ENCODE peak calls at places on chromosomes 7 and 10, in four cellular contexts. G is WTC11, I is K562, V is HepG2. H is an unnamed sample.

GRCh38 chr10:78550716-78551115 is 517.1 kb downstream of the RPS24 start:
- DNase-seq in G (no peak), I (no peak), V (peak), H (no peak)

GRCh38 chr10:86362566-86363183 is 3.9 kb downstream of the GRID1 start:
- DNase-seq in G (no peak), I (no peak), V (no peak), H (no peak)

GRCh38 chr7:92731327-92732063 is 104.9 kb downstream of the CDK6 start:
- DNase-seq in G (no peak), I (no peak), V (no peak), H (no peak)

GRCh38 chr7:97024209-97025129 is at the start of gene DLX5:
- DNase-seq in G (peak), I (no peak), V (peak), H (peak)

GRCh38 chr10:78304091-78305045 is 270.7 kb downstream of the RPS24 start:
- DNase-seq in G (no peak), I (no peak), V (no peak), H (no peak)

GRCh38 chr7:88665892-88666514 is 93.5 kb upstream of the ZNF804B start:
- DNase-seq in G (no peak), I (peak), V (no peak), H (no peak)

GRCh38 chr10:124378817-124379510 is 39.8 kb downstream of the OAT start:
- DNase-seq in G (no peak), I (no peak), V (no peak), H (peak)

GRCh38 chr10:82811621-82812020 is 936.6 kb downstream of the NRG3 start:
- DNase-seq in G (peak), I (no peak), V (no peak), H (peak)

GRCh38 chr7:139034336-139034735 is 1.5 kb downstream of the ZC3HAV1L start:
- DNase-seq in G (no peak), I (no peak), V (no peak), H (no peak)

GRCh38 chr10:61438141-61438984 is 14.8 kb downstream of the TMEM26 start:
- DNase-seq in G (no peak), I (no peak), V (no peak), H (no peak)

GRCh38 chr10:91758303-91759146 is 39.7 kb upstream of the TNKS2 start:
- DNase-seq in G (no peak), I (peak), V (peak), H (peak)

GRCh38 chr10:6877351-6878066 is 297.4 kb upstream of the PRKCQ start:
- DNase-seq in G (no peak), I (no peak), V (no peak), H (no peak)

GRCh38 chr7:2336626-2337025 is 18.0 kb upstream of the EIF3B start:
- DNase-seq in G (no peak), I (no peak), V (no peak), H (no peak)

GRCh38 chr7:133931053-133931452 is 196.1 kb upstream of the LRGUK start:
- DNase-seq in G (no peak), I (no peak), V (no peak), H (no peak)

GRCh38 chr7:140645166-140645565 is 4.6 kb upstream of the DENND2A start:
- DNase-seq in G (peak), I (peak), V (no peak), H (peak)

GRCh38 chr10:9294132-9294663 is 1239.7 kb downstream of the GATA3 start:
- DNase-seq in G (no peak), I (no peak), V (no peak), H (no peak)

GRCh38 chr10:18179901-18180300 is 39.7 kb downstream of the CACNB2 start:
- DNase-seq in G (no peak), I (no peak), V (no peak), H (no peak)

GRCh38 chr10:5071411-5072198 is 22.6 kb upstream of the AKR1C3 start:
- DNase-seq in G (no peak), I (peak), V (peak), H (no peak)

GRCh38 chr10:115624448-115624847 is 531.3 kb downstream of the ATRNL1 start:
- DNase-seq in G (no peak), I (no peak), V (peak), H (no peak)

GRCh38 chr7:33310546-33310945 is 181.2 kb downstream of the BBS9 start:
- DNase-seq in G (no peak), I (no peak), V (no peak), H (no peak)

GRCh38 chr7:121547341-121548092 is 151.4 kb upstream of the FAM3C start:
- DNase-seq in G (no peak), I (peak), V (peak), H (peak)

GRCh38 chr7:158587425-158588084 is at the start of gene PTPRN2:
- DNase-seq in G (peak), I (peak), V (no peak), H (peak)

GRCh38 chr7:40881405-40881926 is 746.7 kb downstream of the SUGCT start:
- DNase-seq in G (no peak), I (no peak), V (no peak), H (no peak)

GRCh38 chr7:17665029-17665428 is 275.3 kb downstream of the SNX13 start:
- DNase-seq in G (no peak), I (no peak), V (no peak), H (no peak)

GRCh38 chr7:11394438-11394837 is 420.8 kb downstream of the PHF14 start:
- DNase-seq in G (no peak), I (no peak), V (peak), H (no peak)

GRCh38 chr7:155580367-155580766 is 34.0 kb upstream of the CNPY1 start:
- DNase-seq in G (no peak), I (no peak), V (no peak), H (no peak)

GRCh38 chr7:43865277-43865676 is 4.0 kb downstream of the MRPS24 start:
- DNase-seq in G (no peak), I (no peak), V (peak), H (no peak)

GRCh38 chr7:138127996-138128395 is 51.7 kb downstream of the AKR1D1 start:
- DNase-seq in G (no peak), I (no peak), V (no peak), H (no peak)

GRCh38 chr10:14397069-14397468 is 66.3 kb upstream of the FRMD4A start:
- DNase-seq in G (no peak), I (no peak), V (no peak), H (peak)

GRCh38 chr7:137771679-137772078 is 75.1 kb downstream of the DGKI start:
- DNase-seq in G (no peak), I (no peak), V (no peak), H (no peak)

GRCh38 chr10:64086083-64086772 is 565.0 kb downstream of the REEP3 start:
- DNase-seq in G (peak), I (no peak), V (no peak), H (no peak)

GRCh38 chr7:111833461-111833860 is 271.2 kb upstream of the IMMP2L start:
- DNase-seq in G (no peak), I (no peak), V (no peak), H (no peak)

GRCh38 chr10:91462423-91462822 is 52.3 kb downstream of the HECTD2 start:
- DNase-seq in G (no peak), I (no peak), V (no peak), H (no peak)

GRCh38 chr7:14040528-14040927 is 51.1 kb upstream of the ETV1 start:
- DNase-seq in G (no peak), I (no peak), V (no peak), H (no peak)
- TF ChIP-seq FOXJ3 in G (no peak), I (no peak), V (no peak), H (no peak)

GRCh38 chr10:122650331-122650730 is 49.3 kb downstream of the C10orf120 start:
- DNase-seq in G (no peak), I (no peak), V (no peak), H (no peak)

GRCh38 chr10:122647383-122647968 is 52.2 kb downstream of the C10orf120 start:
- DNase-seq in G (no peak), I (peak), V (no peak), H (no peak)

GRCh38 chr10:122649903-122650302 is 49.7 kb downstream of the C10orf120 start:
- DNase-seq in G (no peak), I (no peak), V (no peak), H (no peak)

GRCh38 chr10:122646511-122647382 is 52.9 kb downstream of the C10orf120 start:
- DNase-seq in G (no peak), I (no peak), V (no peak), H (no peak)

DNA sequence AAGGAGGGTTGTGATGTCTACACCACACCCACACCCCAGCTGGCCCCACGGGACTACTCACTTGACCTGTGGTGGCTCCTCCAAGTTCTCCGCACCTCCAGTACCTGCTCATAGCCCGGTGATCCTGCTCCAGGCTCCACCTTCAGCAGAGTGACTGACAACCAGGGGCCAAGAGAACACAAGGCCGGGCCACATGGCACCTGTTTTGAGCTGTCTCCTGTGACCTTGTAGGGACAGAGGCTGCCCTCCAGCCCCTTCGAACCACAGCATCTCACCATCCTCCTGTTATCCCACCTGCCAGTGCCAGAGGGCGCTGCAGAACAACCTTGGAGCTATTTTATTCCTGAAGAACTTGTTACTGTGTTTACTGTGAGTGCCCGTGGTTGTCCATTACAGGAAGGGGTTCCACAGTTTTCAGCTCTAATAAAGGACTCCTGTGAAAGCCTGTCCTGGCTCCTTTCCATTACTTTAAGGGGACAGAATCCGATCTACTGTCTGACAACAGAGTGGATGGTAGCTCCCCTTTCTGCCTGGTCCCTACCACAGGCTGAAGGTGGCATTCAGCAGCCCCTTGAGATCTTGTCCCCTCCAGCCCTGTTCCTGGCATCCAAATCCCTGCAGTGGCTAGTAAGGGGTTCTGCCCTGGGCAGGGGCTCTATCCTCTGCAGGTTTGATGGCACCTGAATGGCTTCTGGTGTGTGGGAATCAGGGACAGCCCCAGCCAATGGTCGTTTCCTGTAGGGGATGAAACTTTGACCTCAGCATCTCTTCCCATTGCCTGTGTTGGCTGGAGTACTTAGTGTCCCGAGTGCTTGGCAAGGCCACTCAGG is 50.8 kb downstream of the C10orf120 start:
- DNase-seq in G (peak), I (peak), V (peak), H (peak)
- TF ChIP-seq FOXJ3 in G (no peak), I (no peak), V (no peak), H (no peak)

DNA sequence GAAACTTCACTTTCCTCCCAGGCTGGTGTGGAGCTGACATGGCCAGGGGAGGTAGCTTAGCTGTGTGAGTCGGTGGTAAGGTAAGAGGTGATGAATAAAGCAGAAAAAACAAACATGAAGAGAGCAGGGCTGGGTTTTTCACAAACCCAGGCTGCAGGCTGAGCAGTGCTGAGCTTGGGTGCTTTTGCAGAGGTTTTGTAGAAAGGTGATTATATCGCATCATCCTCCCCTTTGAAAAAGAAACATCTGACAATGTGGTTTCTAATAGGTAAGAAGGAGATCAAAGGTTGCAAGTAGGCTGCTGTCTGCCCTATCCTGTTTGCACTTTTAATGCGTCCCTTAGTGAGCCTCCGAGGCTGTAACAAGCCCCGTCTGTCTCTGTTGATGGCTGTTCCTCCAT is 69.6 kb upstream of the GRM8 start:
- DNase-seq in G (no peak), I (no peak), V (no peak), H (no peak)
- TF ChIP-seq FOXJ3 in G (no peak), I (no peak), V (no peak), H (no peak)

GRCh38 chr7:26093023-26093422 is 59.0 kb upstream of the NFE2L3 start:
- DNase-seq in G (no peak), I (no peak), V (no peak), H (no peak)

GRCh38 chr7:26087321-26088091 is 64.5 kb upstream of the NFE2L3 start:
- DNase-seq in G (no peak), I (no peak), V (no peak), H (no peak)

GRCh38 chr7:26090927-26091519 is 61.0 kb upstream of the NFE2L3 start:
- DNase-seq in G (no peak), I (peak), V (peak), H (peak)

GRCh38 chr7:26091933-26092332 is 60.1 kb upstream of the NFE2L3 start:
- DNase-seq in G (no peak), I (peak), V (no peak), H (peak)
- TF ChIP-seq FOXJ3 in G (no peak), I (no peak), V (no peak), H (no peak)

DNA sequence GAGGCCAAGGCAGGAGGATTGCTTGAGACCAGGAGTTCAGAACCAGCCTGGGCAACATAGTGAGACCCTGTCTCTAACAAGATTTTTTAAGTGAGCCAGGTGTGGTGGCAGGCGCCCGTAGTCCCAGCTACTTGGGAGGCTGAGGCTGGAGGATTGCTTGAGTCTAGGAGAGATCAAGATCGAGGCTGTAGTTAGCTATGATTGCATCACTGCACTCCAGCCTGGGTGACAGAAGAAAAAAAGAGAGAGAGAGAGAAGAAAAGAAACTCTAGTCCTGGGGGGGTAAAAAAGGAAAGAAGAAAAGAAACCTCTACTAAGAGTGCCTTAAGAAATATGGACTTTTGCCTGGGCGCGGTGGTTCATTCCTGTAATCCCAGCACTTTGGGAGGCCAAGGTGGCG is 34.8 kb downstream of the GTF2IRD1 start:
- DNase-seq in G (no peak), I (no peak), V (no peak), H (no peak)
- TF ChIP-seq FOXJ3 in G (no peak), I (no peak), V (no peak), H (no peak)